ENCODE peak calls at places on chromosomes 4 and X, in six cellular contexts. One of them, this sample, is unnamed. For H3K4me1, the result is how much of the 10 kb centered on the place peaks cover.

GRCh38 chr4:188960411-188961093 is 821.3 kb downstream of the TRIML1 start:
- DNase-seq in spleen: no peak
- DNase-seq in Panc1: no peak
- DNase-seq in left lung: no peak
- DNase-seq in body of pancreas: no peak
- DNase-seq in MM.1S: no peak
- DNase-seq in this sample: no peak

GRCh38 chrX:12419591-12419990 is 281.3 kb downstream of the FRMPD4 start:
- DNase-seq in spleen: no peak
- DNase-seq in Panc1: no peak
- DNase-seq in left lung: no peak
- DNase-seq in body of pancreas: no peak
- DNase-seq in MM.1S: no peak
- DNase-seq in this sample: no peak

GRCh38 chrX:78517124-78517523 is 142.0 kb downstream of the RTL3 start:
- DNase-seq in spleen: no peak
- DNase-seq in Panc1: no peak
- DNase-seq in left lung: no peak
- DNase-seq in body of pancreas: no peak
- DNase-seq in MM.1S: peak
- DNase-seq in this sample: no peak

GRCh38 chrX:20620301-20620700 is 353.6 kb upstream of the RPS6KA3 start:
- DNase-seq in spleen: no peak
- DNase-seq in Panc1: no peak
- DNase-seq in left lung: no peak
- DNase-seq in body of pancreas: no peak
- DNase-seq in MM.1S: no peak
- DNase-seq in this sample: no peak

GRCh38 chr4:140249351-140249750 is 95.4 kb upstream of the MAML3 start:
- DNase-seq in spleen: no peak
- DNase-seq in Panc1: no peak
- DNase-seq in left lung: no peak
- DNase-seq in body of pancreas: no peak
- DNase-seq in MM.1S: no peak
- DNase-seq in this sample: no peak

GRCh38 chr4:103075435-103075893 is 1.1 kb downstream of the SLC9B2 start:
- DNase-seq in spleen: no peak
- DNase-seq in Panc1: no peak
- DNase-seq in left lung: no peak
- DNase-seq in body of pancreas: no peak
- DNase-seq in MM.1S: peak
- DNase-seq in this sample: no peak

GRCh38 chrX:42519666-42520231 is 258.2 kb downstream of the PPP1R2C start:
- DNase-seq in spleen: no peak
- DNase-seq in Panc1: no peak
- DNase-seq in left lung: no peak
- DNase-seq in body of pancreas: no peak
- DNase-seq in MM.1S: no peak
- DNase-seq in this sample: no peak

GRCh38 chr4:147899512-147899911 is 167.6 kb downstream of the ARHGAP10 start:
- DNase-seq in spleen: no peak
- DNase-seq in Panc1: no peak
- DNase-seq in left lung: no peak
- DNase-seq in body of pancreas: no peak
- DNase-seq in MM.1S: no peak
- DNase-seq in this sample: no peak

GRCh38 chrX:133414399-133415275 is 652 bp downstream of the GPC4 start:
- DNase-seq in spleen: no peak
- DNase-seq in Panc1: no peak
- DNase-seq in left lung: peak
- DNase-seq in body of pancreas: peak
- DNase-seq in MM.1S: peak
- DNase-seq in this sample: peak

GRCh38 chr4:26183017-26183416 is 137.8 kb upstream of the RBPJ start:
- DNase-seq in spleen: no peak
- DNase-seq in Panc1: no peak
- DNase-seq in left lung: no peak
- DNase-seq in body of pancreas: no peak
- DNase-seq in MM.1S: no peak
- DNase-seq in this sample: no peak

GRCh38 chr4:2071252-2071911 is 12.3 kb downstream of the NAT8L start:
- DNase-seq in spleen: peak
- DNase-seq in Panc1: no peak
- DNase-seq in left lung: peak
- DNase-seq in body of pancreas: no peak
- DNase-seq in MM.1S: no peak
- DNase-seq in this sample: peak

GRCh38 chr4:14218641-14219040 is 591.1 kb upstream of the BOD1L1 start:
- DNase-seq in spleen: no peak
- DNase-seq in Panc1: no peak
- DNase-seq in left lung: no peak
- DNase-seq in body of pancreas: no peak
- DNase-seq in MM.1S: no peak
- DNase-seq in this sample: no peak

GRCh38 chr4:153296424-153296823 is 48.1 kb upstream of the MND1 start:
- DNase-seq in spleen: no peak
- DNase-seq in Panc1: no peak
- DNase-seq in left lung: no peak
- DNase-seq in body of pancreas: no peak
- DNase-seq in MM.1S: no peak
- DNase-seq in this sample: no peak

GRCh38 chr4:128220286-128221235 is 67.1 kb downstream of the PGRMC2 start:
- DNase-seq in spleen: no peak
- DNase-seq in Panc1: no peak
- DNase-seq in left lung: no peak
- DNase-seq in body of pancreas: no peak
- DNase-seq in MM.1S: peak
- DNase-seq in this sample: no peak

GRCh38 chr4:121946644-121947043 is 5.2 kb downstream of the TRPC3 start:
- DNase-seq in spleen: no peak
- DNase-seq in Panc1: no peak
- DNase-seq in left lung: no peak
- DNase-seq in body of pancreas: no peak
- DNase-seq in MM.1S: no peak
- DNase-seq in this sample: no peak
- TF ChIP-seq CTCF in spleen: no peak
- TF ChIP-seq CTCF in Panc1: no peak
- TF ChIP-seq CTCF in left lung: no peak
- TF ChIP-seq CTCF in body of pancreas: no peak
- TF ChIP-seq CTCF in MM.1S: no peak
- TF ChIP-seq CTCF in this sample: no peak

GRCh38 chr4:184388106-184388505 is 86.2 kb downstream of the IRF2 start:
- DNase-seq in spleen: no peak
- DNase-seq in Panc1: no peak
- DNase-seq in left lung: no peak
- DNase-seq in body of pancreas: no peak
- DNase-seq in MM.1S: no peak
- DNase-seq in this sample: peak

GRCh38 chr4:184384810-184385557 is 89.4 kb downstream of the IRF2 start:
- DNase-seq in spleen: no peak
- DNase-seq in Panc1: no peak
- DNase-seq in left lung: no peak
- DNase-seq in body of pancreas: no peak
- DNase-seq in MM.1S: peak
- DNase-seq in this sample: peak

GRCh38 chr4:184387351-184387750 is 87.0 kb downstream of the IRF2 start:
- DNase-seq in spleen: peak
- DNase-seq in Panc1: no peak
- DNase-seq in left lung: no peak
- DNase-seq in body of pancreas: no peak
- DNase-seq in MM.1S: no peak
- DNase-seq in this sample: peak

GRCh38 chr4:184385705-184386141 is 88.6 kb downstream of the IRF2 start:
- DNase-seq in spleen: no peak
- DNase-seq in Panc1: no peak
- DNase-seq in left lung: no peak
- DNase-seq in body of pancreas: no peak
- DNase-seq in MM.1S: peak
- DNase-seq in this sample: peak

GRCh38 chr4:184386271-184386781 is 88.0 kb downstream of the IRF2 start:
- DNase-seq in spleen: no peak
- DNase-seq in Panc1: no peak
- DNase-seq in left lung: no peak
- DNase-seq in body of pancreas: no peak
- DNase-seq in MM.1S: no peak
- DNase-seq in this sample: peak
- H3K4me1 ChIP-seq in spleen: half or more
- H3K4me1 ChIP-seq in Panc1: under half
- H3K4me1 ChIP-seq in left lung: under half
- H3K4me1 ChIP-seq in body of pancreas: under half
- H3K4me1 ChIP-seq in MM.1S: half or more
- H3K4me1 ChIP-seq in this sample: under half

GRCh38 chr4:708631-708933 is 3.0 kb downstream of the PCGF3 start:
- DNase-seq in spleen: no peak
- DNase-seq in Panc1: no peak
- DNase-seq in left lung: no peak
- DNase-seq in body of pancreas: no peak
- DNase-seq in MM.1S: no peak
- DNase-seq in this sample: no peak
- H3K4me3 ChIP-seq in spleen: peak
- H3K4me3 ChIP-seq in Panc1: no peak
- H3K4me3 ChIP-seq in left lung: peak
- H3K4me3 ChIP-seq in body of pancreas: no peak
- H3K4me3 ChIP-seq in MM.1S: no peak
- H3K4me3 ChIP-seq in this sample: peak

DNA sequence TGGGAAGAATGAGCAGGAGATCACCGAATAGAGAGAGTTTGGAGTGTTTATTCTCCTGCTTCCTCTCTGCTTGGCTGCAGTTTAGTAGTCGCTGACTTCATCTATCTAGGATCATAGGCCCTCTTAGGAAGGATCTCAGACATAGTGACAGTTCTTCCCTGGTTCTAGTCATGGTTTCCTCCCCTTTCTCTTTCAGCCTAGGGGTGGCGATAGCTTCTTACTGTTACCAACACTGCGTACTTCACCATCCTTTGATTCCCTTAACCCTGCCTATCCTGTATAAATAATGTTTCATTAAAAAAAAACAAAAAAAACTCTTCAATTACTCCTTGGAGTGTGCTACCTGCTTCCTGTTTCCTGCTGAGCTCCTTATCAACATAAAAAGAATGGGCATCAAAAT is 103.8 kb downstream of the DDX53 start:
- DNase-seq in spleen: no peak
- DNase-seq in Panc1: no peak
- DNase-seq in left lung: no peak
- DNase-seq in body of pancreas: no peak
- DNase-seq in MM.1S: no peak
- DNase-seq in this sample: no peak
- TF ChIP-seq CTCF in spleen: no peak
- TF ChIP-seq CTCF in Panc1: no peak
- TF ChIP-seq CTCF in left lung: no peak
- TF ChIP-seq CTCF in body of pancreas: no peak
- TF ChIP-seq CTCF in MM.1S: no peak
- TF ChIP-seq CTCF in this sample: peak

GRCh38 chrX:10549280-10549679 is 71.1 kb downstream of the MID1 start:
- DNase-seq in spleen: no peak
- DNase-seq in Panc1: no peak
- DNase-seq in left lung: no peak
- DNase-seq in body of pancreas: no peak
- DNase-seq in MM.1S: no peak
- DNase-seq in this sample: no peak

GRCh38 chrX:10542549-10542948 is 77.8 kb downstream of the MID1 start:
- DNase-seq in spleen: no peak
- DNase-seq in Panc1: no peak
- DNase-seq in left lung: no peak
- DNase-seq in body of pancreas: no peak
- DNase-seq in MM.1S: no peak
- DNase-seq in this sample: no peak

GRCh38 chrX:10548681-10549080 is 71.7 kb downstream of the MID1 start:
- DNase-seq in spleen: no peak
- DNase-seq in Panc1: no peak
- DNase-seq in left lung: no peak
- DNase-seq in body of pancreas: no peak
- DNase-seq in MM.1S: no peak
- DNase-seq in this sample: no peak

GRCh38 chrX:10545882-10546281 is 74.5 kb downstream of the MID1 start:
- DNase-seq in spleen: no peak
- DNase-seq in Panc1: no peak
- DNase-seq in left lung: no peak
- DNase-seq in body of pancreas: no peak
- DNase-seq in MM.1S: no peak
- DNase-seq in this sample: no peak
- H3K4me1 ChIP-seq in spleen: under half
- H3K4me1 ChIP-seq in Panc1: under half
- H3K4me1 ChIP-seq in left lung: under half
- H3K4me1 ChIP-seq in body of pancreas: under half
- H3K4me1 ChIP-seq in MM.1S: under half
- H3K4me1 ChIP-seq in this sample: under half

DNA sequence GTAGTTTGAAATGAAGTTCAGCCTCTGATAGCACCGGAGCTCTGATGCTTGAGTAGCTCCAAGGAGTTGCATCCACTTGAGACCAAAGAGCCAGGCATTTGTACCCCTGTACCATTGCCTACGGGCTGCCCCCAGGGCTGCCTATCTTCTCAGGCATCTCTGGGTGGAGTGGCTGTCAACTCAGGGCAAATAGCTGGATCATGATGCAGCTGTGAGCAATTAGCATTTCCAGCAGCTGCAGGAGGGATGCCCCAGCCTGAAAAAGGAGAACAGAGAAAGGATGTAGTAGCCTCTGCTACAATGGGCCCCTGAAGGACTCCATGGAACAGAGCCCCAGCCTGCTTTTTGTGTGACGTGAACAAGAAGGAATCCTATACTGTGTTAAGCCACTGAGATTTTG is 492.6 kb downstream of the BCOR start:
- DNase-seq in spleen: no peak
- DNase-seq in Panc1: no peak
- DNase-seq in left lung: no peak
- DNase-seq in body of pancreas: no peak
- DNase-seq in MM.1S: no peak
- DNase-seq in this sample: no peak
- H3K4me3 ChIP-seq in spleen: no peak
- H3K4me3 ChIP-seq in Panc1: no peak
- H3K4me3 ChIP-seq in left lung: no peak
- H3K4me3 ChIP-seq in body of pancreas: no peak
- H3K4me3 ChIP-seq in MM.1S: no peak
- H3K4me3 ChIP-seq in this sample: no peak

DNA sequence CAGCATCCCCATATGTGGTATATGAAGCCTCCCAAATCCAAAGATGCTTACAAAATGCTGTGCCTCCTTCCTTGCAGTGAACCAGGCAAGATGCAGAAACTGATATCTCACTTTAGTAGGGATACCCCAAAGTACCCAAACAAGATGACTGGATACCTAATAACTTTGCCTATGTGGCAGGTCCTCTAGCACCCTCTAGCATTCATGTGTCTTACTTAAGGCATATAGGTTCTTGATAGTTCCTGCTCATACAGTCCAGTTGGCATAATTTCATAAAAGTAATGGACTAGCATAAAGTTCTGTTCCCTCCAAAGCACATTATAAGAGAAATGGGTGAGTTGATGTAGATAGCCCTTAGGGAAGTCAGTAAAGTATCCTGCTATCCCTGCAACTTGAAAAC is 36.8 kb upstream of the SPP1 start:
- DNase-seq in spleen: no peak
- DNase-seq in Panc1: no peak
- DNase-seq in left lung: no peak
- DNase-seq in body of pancreas: no peak
- DNase-seq in MM.1S: no peak
- DNase-seq in this sample: no peak
- TF ChIP-seq CTCF in spleen: no peak
- TF ChIP-seq CTCF in Panc1: no peak
- TF ChIP-seq CTCF in left lung: no peak
- TF ChIP-seq CTCF in body of pancreas: no peak
- TF ChIP-seq CTCF in MM.1S: no peak
- TF ChIP-seq CTCF in this sample: no peak

GRCh38 chr4:158644755-158645154 is 26.9 kb downstream of the C4orf46 start:
- DNase-seq in spleen: no peak
- DNase-seq in Panc1: no peak
- DNase-seq in left lung: no peak
- DNase-seq in body of pancreas: no peak
- DNase-seq in MM.1S: no peak
- DNase-seq in this sample: no peak
- H3K4me1 ChIP-seq in spleen: under half
- H3K4me1 ChIP-seq in Panc1: under half
- H3K4me1 ChIP-seq in left lung: under half
- H3K4me1 ChIP-seq in body of pancreas: under half
- H3K4me1 ChIP-seq in MM.1S: under half
- H3K4me1 ChIP-seq in this sample: under half

This sample was measured in endodermal cell.